ENCODE peak calls at places on chromosomes 16 and 17, in four cellular contexts. N is NB4, L is AG04449, K is B cell. A is an unnamed sample.

GRCh38 chr16:29674188-29674587 is 4.8 kb upstream of the QPRT start:
- DNase-seq in L (no peak), K (no peak), N (peak), A (no peak)

GRCh38 chr17:33233855-33234228 is 59.3 kb downstream of the ASIC2 start:
- DNase-seq in N (no peak), K (no peak), L (no peak), A (no peak)

GRCh38 chr17:82848022-82848592 is 8.3 kb upstream of the ZNF750 start:
- DNase-seq in L (no peak), K (no peak), N (no peak), A (no peak)

GRCh38 chr17:58569216-58569615 is 54.8 kb upstream of the MTMR4 start:
- DNase-seq in L (no peak), N (peak), K (no peak), A (no peak)

GRCh38 chr17:3960764-3961163 is 3.5 kb downstream of the ATP2A3 start:
- DNase-seq in L (no peak), N (no peak), K (no peak), A (no peak)

GRCh38 chr17:7215652-7216139 is 3.9 kb downstream of the DLG4 start:
- DNase-seq in N (peak), L (no peak), K (no peak), A (no peak)

GRCh38 chr17:51152766-51153209 is 571 bp upstream of the NME1 start:
- DNase-seq in L (no peak), N (no peak), K (no peak), A (no peak)

GRCh38 chr17:27318228-27318627 is 24.3 kb downstream of the WSB1 start:
- DNase-seq in N (no peak), K (no peak), L (no peak), A (no peak)

GRCh38 chr16:80167657-80168056 is 373.1 kb upstream of the DYNLRB2 start:
- DNase-seq in N (no peak), L (no peak), K (no peak), A (no peak)

GRCh38 chr17:39732586-39732985 is 2.3 kb upstream of the MIEN1 start:
- DNase-seq in N (no peak), K (no peak), L (no peak), A (no peak)

GRCh38 chr17:31497431-31497830 is 106.0 kb downstream of the RAB11FIP4 start:
- DNase-seq in K (no peak), L (no peak), N (no peak), A (no peak)

GRCh38 chr16:85924675-85925074 is 25.7 kb downstream of the IRF8 start:
- DNase-seq in K (no peak), N (no peak), L (no peak), A (no peak)

GRCh38 chr16:74771656-74772315 is 2.8 kb downstream of the FA2H start:
- DNase-seq in N (no peak), L (no peak), K (no peak), A (no peak)

GRCh38 chr17:58189436-58190146 is 2.9 kb upstream of the EPX start:
- DNase-seq in K (no peak), L (peak), N (peak), A (peak)

GRCh38 chr17:42028791-42029127 is 8.9 kb downstream of the NKIRAS2 start:
- DNase-seq in L (no peak), K (no peak), N (no peak), A (no peak)

GRCh38 chr16:20612551-20613470 is 36.6 kb upstream of the ACSM2B start:
- DNase-seq in K (no peak), N (no peak), L (no peak), A (no peak)

GRCh38 chr17:31067699-31068184 is 27.0 kb upstream of the NF1 start:
- DNase-seq in L (no peak), N (peak), K (no peak), A (peak)

GRCh38 chr16:89557230-89557935 is 3.1 kb upstream of the RPL13 start:
- DNase-seq in N (peak), L (peak), K (peak), A (no peak)

GRCh38 chr16:89556750-89557149 is 3.7 kb upstream of the RPL13 start:
- DNase-seq in N (no peak), L (no peak), K (no peak), A (no peak)

GRCh38 chr16:89555780-89556179 is 4.7 kb upstream of the RPL13 start:
- DNase-seq in L (no peak), N (no peak), K (no peak), A (no peak)

GRCh38 chr16:89560413-89561194 is at the start of gene RPL13:
- DNase-seq in L (peak), N (peak), K (peak), A (peak)

GRCh38 chr16:89557936-89558490 is 2.5 kb upstream of the RPL13 start:
- DNase-seq in N (no peak), K (no peak), L (no peak), A (no peak)
- TF ChIP-seq CTCF in N (no peak), K (no peak), L (no peak), A (no peak)

GRCh38 chr17:79797492-79798295 is 817 bp upstream of the CBX8 start:
- DNase-seq in K (no peak), N (peak), L (no peak), A (no peak)

GRCh38 chr17:79795795-79796569 is 895 bp downstream of the CBX8 start:
- DNase-seq in K (no peak), N (peak), L (no peak), A (no peak)

GRCh38 chr17:79798296-79799173 is 1.7 kb upstream of the CBX8 start:
- DNase-seq in L (no peak), K (no peak), N (peak), A (no peak)

GRCh38 chr17:79794659-79795511 is 2.0 kb downstream of the CBX8 start:
- DNase-seq in L (no peak), N (no peak), K (no peak), A (no peak)

GRCh38 chr17:79796570-79797491 is at the start of gene CBX8:
- DNase-seq in N (peak), K (peak), L (peak), A (peak)
- TF ChIP-seq CTCF in N (no peak), K (no peak), L (peak), A (peak)

GRCh38 chr17:79935845-79936470 is 96.7 kb upstream of the CBX4 start:
- DNase-seq in L (no peak), K (no peak), N (no peak), A (no peak)

GRCh38 chr17:79936661-79937434 is 97.6 kb upstream of the CBX4 start:
- DNase-seq in K (peak), N (peak), L (no peak), A (no peak)

GRCh38 chr17:79934653-79934970 is 95.4 kb upstream of the CBX4 start:
- DNase-seq in L (no peak), K (no peak), N (no peak), A (no peak)

GRCh38 chr17:79933863-79934652 is 94.8 kb upstream of the CBX4 start:
- DNase-seq in L (no peak), K (peak), N (peak), A (no peak)

GRCh38 chr17:79935197-79935844 is 96.1 kb upstream of the CBX4 start:
- DNase-seq in K (no peak), L (no peak), N (no peak), A (no peak)
- TF ChIP-seq CTCF in K (no peak), L (no peak), N (no peak), A (no peak)

DNA sequence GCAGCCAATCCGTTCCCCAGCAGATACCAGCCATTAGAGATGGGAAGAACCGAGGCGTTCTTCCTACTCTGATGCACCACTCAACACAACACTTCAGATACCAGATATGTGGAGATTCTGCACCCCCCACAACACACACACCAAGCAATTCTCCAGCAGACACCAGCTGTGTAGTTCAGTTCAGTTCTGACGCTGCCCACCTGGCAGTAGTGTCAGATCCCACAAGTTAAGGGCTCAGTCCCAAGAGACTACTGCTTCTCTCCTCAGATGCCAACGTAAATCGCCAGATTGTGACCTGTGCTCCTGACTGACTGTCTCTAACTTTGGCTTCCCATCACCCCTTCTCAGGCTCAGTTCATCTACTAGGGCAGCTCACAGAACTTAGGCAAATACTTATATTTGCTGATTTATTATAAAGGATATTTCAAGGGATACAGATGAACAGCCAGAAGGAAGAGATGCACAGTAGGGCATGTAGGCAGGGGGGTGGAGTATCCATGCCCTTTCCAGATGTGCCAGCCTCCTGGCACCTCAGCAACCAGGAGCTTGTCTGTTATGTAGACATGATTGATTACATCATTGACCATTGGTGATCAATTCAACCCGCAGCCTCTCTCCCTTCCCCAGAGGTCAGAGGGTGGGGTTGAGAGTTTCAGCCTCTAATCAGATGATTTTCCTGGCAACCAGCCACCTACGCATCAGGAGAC is 110.6 kb downstream of the PRKCA start:
- DNase-seq in K (no peak), L (no peak), N (no peak), A (no peak)
- TF ChIP-seq CTCF in K (no peak), L (no peak), N (no peak), A (no peak)

DNA sequence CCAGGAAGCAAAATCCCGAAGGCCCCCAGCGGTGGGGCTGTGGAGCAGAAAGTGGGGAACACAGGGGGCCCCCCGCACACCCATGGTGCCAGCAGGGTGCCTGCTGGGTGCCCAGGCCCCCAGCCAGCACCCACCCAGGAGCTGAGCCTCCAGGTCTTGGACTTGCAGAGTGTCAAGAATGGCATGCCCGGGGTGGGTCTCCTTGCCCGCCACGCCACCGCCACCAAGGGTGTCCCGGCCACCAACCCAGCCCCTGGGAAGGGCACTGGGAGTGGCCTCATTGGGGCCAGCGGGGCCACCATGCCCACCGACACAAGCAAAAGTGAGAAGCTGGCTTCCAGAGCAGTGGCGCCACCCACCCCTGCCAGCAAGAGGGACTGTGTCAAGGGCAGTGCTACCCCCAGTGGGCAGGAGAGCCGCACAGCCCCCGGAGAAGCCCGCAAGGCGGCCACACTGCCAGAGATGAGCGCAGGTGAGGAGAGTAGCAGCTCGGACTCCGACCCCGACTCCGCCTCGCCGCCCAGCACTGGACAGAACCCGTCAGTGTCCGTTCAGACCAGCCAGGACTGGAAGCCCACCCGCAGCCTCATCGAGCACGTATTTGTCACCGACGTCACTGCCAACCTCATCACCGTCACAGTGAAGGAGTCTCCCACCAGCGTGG is 6.5 kb downstream of the CBX2 start:
- DNase-seq in N (no peak), K (no peak), L (no peak), A (no peak)
- TF ChIP-seq CTCF in N (no peak), K (no peak), L (no peak), A (no peak)

DNA sequence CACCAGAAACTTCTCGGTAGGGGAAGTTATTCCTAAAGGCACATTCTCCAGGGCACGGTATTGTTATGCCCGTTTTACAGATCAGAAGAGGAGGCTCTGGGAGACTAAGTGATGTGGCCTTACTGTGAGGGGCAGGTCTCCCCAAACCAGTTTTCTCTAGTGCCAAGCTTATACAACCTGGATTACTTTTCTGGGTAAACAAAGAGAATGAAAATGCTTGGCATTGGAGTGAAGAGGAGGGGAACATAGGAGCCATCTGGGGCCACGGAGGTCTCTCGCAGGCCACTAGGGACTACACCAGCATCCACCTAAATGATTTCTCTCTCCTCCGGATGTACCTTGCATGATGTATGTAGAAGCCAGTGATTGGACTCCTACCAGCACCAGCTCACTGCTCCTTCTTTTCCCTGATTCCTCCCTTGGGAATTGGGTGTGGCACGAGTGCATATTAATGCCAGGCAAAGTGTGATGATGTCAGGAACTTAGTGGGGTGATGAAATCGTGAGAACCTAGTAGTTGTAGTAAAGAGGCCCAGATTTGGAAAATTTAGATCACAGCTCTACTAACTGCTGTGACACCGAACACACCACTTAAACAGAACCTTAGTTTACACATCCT is 687 bp downstream of the TOM1L1 start:
- DNase-seq in N (no peak), L (no peak), K (no peak), A (no peak)
- TF ChIP-seq CTCF in N (no peak), L (no peak), K (no peak), A (no peak)

DNA sequence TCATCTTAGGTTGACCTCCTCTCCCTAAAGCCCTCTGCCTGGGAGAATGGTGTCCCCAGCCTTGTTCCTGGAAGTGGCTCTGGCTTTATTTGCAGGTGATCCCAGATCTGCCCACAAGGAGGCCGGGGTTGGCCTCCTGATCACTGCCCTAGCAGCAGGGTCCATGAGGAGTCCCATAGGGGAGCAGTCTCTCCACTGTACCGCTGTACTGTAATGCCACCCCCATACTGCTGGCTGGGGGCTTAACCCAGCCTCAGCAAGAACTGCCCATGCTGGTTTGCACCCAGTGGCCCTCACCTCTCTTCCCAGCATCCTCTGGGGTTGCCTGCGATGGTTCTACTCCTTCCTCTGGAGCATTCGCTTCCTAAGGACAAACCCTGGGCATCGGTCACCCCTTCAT is 39.1 kb downstream of the PSME3IP1 start:
- DNase-seq in N (peak), L (no peak), K (no peak), A (no peak)
- TF ChIP-seq CTCF in N (peak), L (no peak), K (no peak), A (peak)

A was measured in HFF-Myc.